ENCODE peak calls at places on chromosome 13, in four cellular contexts. U, A, M and I are unnamed samples.
A peak's percentile ranks its signal among the peaks of the same experiment; 100 is the strongest.

GRCh38 chr13:105159794-105160193 is 1375.7 kb downstream of the EFNB2 start:
- DNase-seq in U (no peak), A (no peak), M (no peak), I (no peak)

GRCh38 chr13:91406619-91407018 is 8.2 kb downstream of the GPC5 start:
- DNase-seq in U (no peak), A (peak; percentile 47), M (no peak), I (peak; percentile 73)

GRCh38 chr13:50527612-50528509 is 315.6 kb downstream of the DLEU7 start:
- DNase-seq in U (no peak), A (no peak), M (no peak), I (no peak)

GRCh38 chr13:112781881-112782361 is 92.1 kb downstream of the ATP11A start:
- DNase-seq in U (no peak), A (no peak), M (no peak), I (no peak)

GRCh38 chr13:83753912-83754624 is 128.2 kb downstream of the SLITRK1 start:
- DNase-seq in U (no peak), A (peak; percentile 3), M (no peak), I (no peak)

GRCh38 chr13:79448413-79448812 is 32.5 kb upstream of the NDFIP2 start:
- DNase-seq in U (no peak), A (no peak), M (no peak), I (no peak)

GRCh38 chr13:99415851-99416331 is 85.4 kb upstream of the TM9SF2 start:
- DNase-seq in U (no peak), A (no peak), M (no peak), I (no peak)

GRCh38 chr13:100818706-100819105 is 144.1 kb upstream of the TMTC4 start:
- DNase-seq in U (no peak), A (no peak), M (no peak), I (peak; percentile 38)

GRCh38 chr13:100409132-100409531 is 179.5 kb downstream of the GGACT start:
- DNase-seq in U (no peak), A (no peak), M (no peak), I (peak; percentile 23)

GRCh38 chr13:33761744-33762143 is 56.2 kb upstream of the RFC3 start:
- DNase-seq in U (no peak), A (peak; percentile 41), M (no peak), I (peak; percentile 21)

GRCh38 chr13:102972191-102972590 is 94.0 kb downstream of the SLC10A2 start:
- DNase-seq in U (no peak), A (no peak), M (no peak), I (no peak)

GRCh38 chr13:65606622-65607021 is 1623.5 kb downstream of the PCDH9 start:
- DNase-seq in U (no peak), A (peak; percentile 4), M (no peak), I (no peak)

GRCh38 chr13:91456837-91457236 is 58.4 kb downstream of the GPC5 start:
- DNase-seq in U (no peak), A (no peak), M (no peak), I (no peak)

GRCh38 chr13:60679928-60680693 is 283.1 kb downstream of the TDRD3 start:
- DNase-seq in U (no peak), A (no peak), M (no peak), I (no peak)

GRCh38 chr13:24529478-24529877 is 16.9 kb upstream of the PARP4 start:
- DNase-seq in U (no peak), A (no peak), M (no peak), I (no peak)

GRCh38 chr13:40069173-40070044 is 413.9 kb downstream of the COG6 start:
- DNase-seq in U (peak; percentile 47), A (peak; percentile 61), M (peak; percentile 83), I (peak; percentile 71)

GRCh38 chr13:110089815-110090214 is 217.1 kb downstream of the COL4A1 start:
- DNase-seq in U (no peak), A (no peak), M (no peak), I (no peak)
- TF ChIP-seq CTCF in U (no peak), A (peak; percentile 47), M (no peak), I (peak; percentile 31)

GRCh38 chr13:20955496-20955895 is 53.0 kb upstream of the XPO4 start:
- DNase-seq in U (no peak), A (no peak), M (no peak), I (no peak)

GRCh38 chr13:20964904-20965303 is 62.4 kb upstream of the XPO4 start:
- DNase-seq in U (no peak), A (no peak), M (no peak), I (no peak)

DNA sequence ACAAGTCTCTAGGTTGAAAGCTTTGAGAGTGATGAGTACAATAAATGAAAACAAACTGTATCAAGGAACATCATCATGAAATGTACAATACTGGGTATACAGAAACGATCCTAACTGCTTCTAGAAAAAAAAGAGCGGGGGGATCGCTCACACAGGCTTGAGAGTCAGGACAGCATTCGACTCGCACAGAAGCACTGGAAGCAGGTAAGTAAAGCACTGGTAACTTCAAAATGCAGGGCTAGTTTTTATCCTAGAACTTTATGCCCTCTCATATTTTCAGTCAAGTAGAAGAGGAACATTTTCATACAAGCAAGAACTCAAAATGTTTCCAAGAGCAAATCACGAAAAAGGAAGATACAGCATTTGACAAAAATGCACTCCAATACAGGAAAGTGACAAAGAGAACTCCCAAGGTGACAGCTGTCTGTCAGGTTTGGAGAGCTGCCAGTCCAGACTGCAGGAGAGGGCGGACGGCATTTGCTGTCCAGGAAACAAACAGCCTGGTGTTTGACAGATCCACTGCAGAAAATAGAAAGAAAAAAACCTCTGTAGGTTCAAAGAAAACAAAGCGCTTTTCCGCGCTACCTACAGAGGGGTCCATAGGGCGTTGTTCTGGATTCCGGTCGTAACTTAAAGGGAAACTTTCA is 58.2 kb upstream of the XPO4 start:
- DNase-seq in U (no peak), A (peak; percentile 44), M (no peak), I (no peak)
- H3K4me3 ChIP-seq in U (no peak overlapping the region), A (peak overlapping the region; percentile 60), M (no peak overlapping the region), I (peak overlapping the region; percentile 16)

GRCh38 chr13:111262715-111263114 is 57.7 kb upstream of the TEX29 start:
- DNase-seq in U (no peak), A (no peak), M (no peak), I (no peak)

GRCh38 chr13:111263566-111263965 is 56.9 kb upstream of the TEX29 start:
- DNase-seq in U (no peak), A (no peak), M (no peak), I (no peak)

GRCh38 chr13:111267205-111267604 is 53.2 kb upstream of the TEX29 start:
- DNase-seq in U (no peak), A (no peak), M (no peak), I (no peak)

GRCh38 chr13:111265701-111266035 is 54.8 kb upstream of the TEX29 start:
- DNase-seq in U (no peak), A (no peak), M (no peak), I (no peak)

DNA sequence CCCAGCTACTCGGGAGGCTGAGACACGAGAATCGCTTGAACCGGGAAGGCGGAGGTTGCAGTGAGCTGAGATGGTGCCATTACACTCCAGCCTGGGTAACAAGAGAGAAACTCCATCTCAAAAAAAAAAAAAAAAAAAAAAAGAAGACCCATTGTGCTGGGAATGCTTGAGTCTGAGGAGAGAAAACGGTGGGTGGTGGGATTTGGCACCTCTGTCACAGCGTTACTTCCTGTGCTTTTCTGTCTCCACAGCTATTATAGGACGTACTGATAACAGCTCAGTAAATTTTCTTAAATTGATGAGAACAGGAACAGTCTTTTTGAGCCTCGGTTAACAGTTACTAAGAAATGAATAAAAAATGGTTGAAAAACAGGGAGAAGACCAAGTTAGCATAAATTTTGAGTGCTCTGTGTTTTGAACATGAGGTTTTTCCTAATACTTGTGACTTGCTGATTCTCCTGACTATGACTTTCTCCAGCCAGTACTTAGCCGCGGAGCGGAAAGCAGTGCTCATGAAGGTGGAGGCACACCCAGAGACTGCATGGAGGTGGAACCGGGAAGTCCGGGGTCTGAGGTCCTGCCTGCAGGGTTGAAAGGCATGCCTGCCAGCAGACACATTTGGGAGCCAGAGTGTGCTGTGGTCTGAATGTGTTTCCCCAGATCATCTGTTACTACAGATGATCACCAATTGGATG is 55.3 kb upstream of the TEX29 start:
- DNase-seq in U (no peak), A (no peak), M (no peak), I (no peak)
- H3K36me3 ChIP-seq in U (peaks cover 8% of the 10 kb centered on the region), A (no peaks in the 10 kb centered on the region), M (no peaks in the 10 kb centered on the region), I (no peaks in the 10 kb centered on the region)

DNA sequence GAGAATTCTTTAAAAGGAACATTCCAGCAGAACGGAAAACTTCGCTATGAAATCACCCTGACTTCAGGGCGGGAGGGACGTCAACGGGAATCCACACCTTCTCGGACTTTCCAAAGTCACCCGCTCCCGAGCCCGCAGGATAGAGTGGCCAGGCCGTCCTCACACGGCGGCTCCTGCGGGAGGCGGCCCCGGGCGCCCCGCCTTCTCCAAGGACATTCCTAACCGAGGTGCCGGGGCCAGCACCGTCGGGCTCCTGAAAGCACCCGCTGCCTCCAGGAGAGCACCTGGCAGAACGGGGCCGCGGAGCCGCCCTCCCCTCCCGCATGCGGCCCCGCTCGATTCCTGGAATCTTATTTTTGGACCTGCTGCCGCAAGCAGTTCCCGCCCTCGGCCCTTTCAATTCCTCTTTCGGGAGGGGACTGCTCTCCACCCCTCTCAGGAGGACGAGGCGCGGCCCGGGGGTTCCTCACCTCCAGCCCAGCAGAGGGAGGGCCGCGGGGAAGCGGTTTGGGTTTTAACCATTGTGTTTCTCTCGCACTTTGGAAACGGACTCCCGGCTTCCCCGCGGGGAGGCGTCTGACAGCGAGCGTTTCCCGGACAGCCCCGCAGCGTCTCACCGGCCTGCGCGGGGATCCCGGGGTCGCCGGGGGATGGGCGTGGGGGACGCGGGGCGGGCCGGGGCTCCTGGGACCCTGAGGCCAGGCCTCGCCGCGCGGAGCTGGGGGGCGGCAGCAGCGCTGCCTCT is 938 bp downstream of the GAS6 start:
- DNase-seq in U (no peak), A (no peak), M (peak; percentile 65), I (no peak)
- TF ChIP-seq CTCF in U (no peak), A (no peak), M (no peak), I (no peak)

DNA sequence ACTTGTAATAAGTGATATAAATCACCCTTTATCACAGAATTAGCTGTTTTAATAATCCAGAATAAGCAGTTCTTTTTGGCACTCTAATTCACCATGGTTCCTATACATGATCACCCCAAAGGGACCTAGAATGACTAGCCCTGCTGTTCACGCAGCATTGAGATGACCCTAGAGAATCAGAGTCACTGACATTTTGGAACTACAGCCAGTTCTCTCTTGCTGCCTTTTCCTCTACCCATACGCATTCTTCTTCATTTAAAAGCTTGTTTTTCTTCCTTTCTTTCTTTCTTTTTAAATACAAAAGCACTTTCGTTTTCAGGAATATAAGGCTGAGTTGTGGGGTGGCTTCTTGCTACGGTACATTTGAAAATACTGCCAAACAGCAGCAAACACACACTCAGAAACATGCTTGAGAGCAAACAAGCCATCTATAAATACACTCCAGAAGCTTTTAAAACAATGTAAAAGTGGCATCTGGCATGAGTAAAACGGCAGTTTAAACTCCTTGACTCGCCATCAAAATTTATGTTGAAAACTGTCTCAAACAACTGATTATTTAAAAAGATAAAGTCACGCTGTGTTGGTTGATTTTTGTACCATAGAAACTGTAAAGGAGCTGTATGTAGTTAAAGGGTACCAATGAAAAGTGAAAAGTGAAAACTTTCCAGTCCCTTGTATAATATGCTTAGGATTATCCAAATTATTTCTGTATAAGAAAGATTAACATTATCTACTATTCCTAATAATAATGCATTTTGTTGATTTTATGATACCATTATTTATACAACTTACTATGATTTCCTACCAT is 95.6 kb downstream of the PCDH9 start:
- DNase-seq in U (no peak), A (no peak), M (no peak), I (no peak)
- H3K4me3 ChIP-seq in U (no peak overlapping the region), A (no peak overlapping the region), M (no peak overlapping the region), I (no peak overlapping the region)

GRCh38 chr13:20798027-20798426 is 24.3 kb upstream of the EEF1AKMT1 start:
- DNase-seq in U (no peak), A (no peak), M (no peak), I (no peak)
- H3K36me3 ChIP-seq in U (peaks cover 10% of the 10 kb centered on the region), A (peaks cover 51% of the 10 kb centered on the region), M (no peaks in the 10 kb centered on the region), I (peaks cover 2% of the 10 kb centered on the region)